ENCODE peak calls at places on chromosome 22, in five cellular contexts. I, H, R, E and P are unnamed samples.

GRCh38 chr22:21628386-21629261 is 1.2 kb downstream of the YDJC start:
- DNase-seq in I (no peak), H (no peak), R (no peak), E (no peak), P (peak; percentile 18)

GRCh38 chr22:22685586-22685985 is 41.2 kb downstream of the GGTLC2 start:
- DNase-seq in I (no peak), H (no peak), R (no peak), E (no peak), P (no peak)

GRCh38 chr22:43878079-43878795 is 13.6 kb downstream of the PNPLA5 start:
- DNase-seq in I (no peak), H (no peak), R (no peak), E (no peak), P (no peak)

GRCh38 chr22:26949193-26949592 is 291.8 kb downstream of the MIAT start:
- DNase-seq in I (no peak), H (no peak), R (no peak), E (peak; percentile 42), P (no peak)

GRCh38 chr22:36386900-36387663 is 685 bp downstream of the MYH9 start:
- DNase-seq in I (peak; percentile 49), H (no peak), R (no peak), E (peak; percentile 41), P (no peak)

GRCh38 chr22:29907753-29908515 is 25.0 kb downstream of the MTMR3 start:
- DNase-seq in I (no peak), H (no peak), R (peak; percentile 37), E (peak; percentile 96), P (peak; percentile 57)

GRCh38 chr22:32378703-32379272 is 21.1 kb downstream of the RFPL3 start:
- DNase-seq in I (no peak), H (no peak), R (no peak), E (peak; percentile 41), P (no peak)

GRCh38 chr22:17159504-17159951 is 451 bp upstream of the HDHD5 start:
- DNase-seq in I (no peak), H (peak; percentile 40), R (no peak), E (peak; percentile 55), P (peak; percentile 11)

GRCh38 chr22:20130739-20131592 is 638 bp upstream of the ZDHHC8 start:
- DNase-seq in I (peak; percentile 79), H (peak; percentile 76), R (no peak), E (peak; percentile 85), P (no peak)

GRCh38 chr22:46604306-46604690 is 15.9 kb upstream of the GRAMD4 start:
- DNase-seq in I (peak; percentile 28), H (no peak), R (no peak), E (peak; percentile 60), P (no peak)

GRCh38 chr22:40855104-40855959 is 1.1 kb downstream of the ST13 start:
- DNase-seq in I (no peak), H (no peak), R (no peak), E (peak; percentile 26), P (peak; percentile 3)

GRCh38 chr22:19519041-19519926 is 4.9 kb downstream of the CLDN5 start:
- DNase-seq in I (no peak), H (no peak), R (no peak), E (no peak), P (no peak)

GRCh38 chr22:30675436-30675835 is 7.8 kb upstream of the DUSP18 start:
- DNase-seq in I (no peak), H (no peak), R (no peak), E (no peak), P (no peak)

GRCh38 chr22:42292726-42293520 is 22.5 kb upstream of the TCF20 start:
- DNase-seq in I (no peak), H (no peak), R (peak; percentile 20), E (no peak), P (no peak)

GRCh38 chr22:43110927-43111623 is 525 bp downstream of the BIK start:
- DNase-seq in I (peak; percentile 42), H (peak; percentile 33), R (no peak), E (no peak), P (no peak)

GRCh38 chr22:50576806-50577696 is 1.2 kb downstream of the CPT1B start:
- DNase-seq in I (no peak), H (no peak), R (no peak), E (peak; percentile 12), P (no peak)

GRCh38 chr22:42720263-42721044 is at the start of gene A4GALT:
- DNase-seq in I (peak; percentile 6), H (no peak), R (no peak), E (peak; percentile 31), P (no peak)

GRCh38 chr22:45311033-45311531 is 1.3 kb downstream of the FAM118A start:
- DNase-seq in I (no peak), H (no peak), R (no peak), E (no peak), P (no peak)

GRCh38 chr22:19139974-19140373 is 4.5 kb downstream of the ESS2 start:
- DNase-seq in I (no peak), H (no peak), R (no peak), E (no peak), P (no peak)

GRCh38 chr22:42340150-42340549 is 69.7 kb upstream of the TCF20 start:
- DNase-seq in I (no peak), H (no peak), R (no peak), E (no peak), P (no peak)

GRCh38 chr22:36334838-36335603 is 52.7 kb downstream of the MYH9 start:
- DNase-seq in I (no peak), H (no peak), R (no peak), E (peak; percentile 92), P (no peak)

GRCh38 chr22:22810018-22810427 is 77.6 kb upstream of the IGLL5 start:
- DNase-seq in I (peak; percentile 82), H (peak; percentile 57), R (peak; percentile 9), E (peak; percentile 27), P (no peak)

GRCh38 chr22:30919973-30920372 is 48.6 kb downstream of the MORC2 start:
- DNase-seq in I (no peak), H (no peak), R (no peak), E (no peak), P (no peak)

GRCh38 chr22:28505416-28506156 is 174.1 kb downstream of the TTC28 start:
- DNase-seq in I (no peak), H (no peak), R (no peak), E (no peak), P (peak; percentile 26)

GRCh38 chr22:31612891-31613285 is 49.1 kb downstream of the PISD start:
- DNase-seq in I (no peak), H (no peak), R (no peak), E (no peak), P (no peak)

GRCh38 chr22:27349456-27349855 is 452.1 kb downstream of the MN1 start:
- DNase-seq in I (no peak), H (no peak), R (no peak), E (peak; percentile 41), P (no peak)

GRCh38 chr22:45096256-45096907 is 67.3 kb upstream of the NUP50 start:
- DNase-seq in I (peak; percentile 14), H (peak; percentile 10), R (peak; percentile 51), E (peak; percentile 73), P (peak; percentile 65)

GRCh38 chr22:33579448-33580093 is 340.7 kb downstream of the LARGE1 start:
- DNase-seq in I (no peak), H (no peak), R (peak; percentile 24), E (peak; percentile 58), P (no peak)

GRCh38 chr22:27627444-27627833 is 174.1 kb downstream of the MN1 start:
- DNase-seq in I (no peak), H (no peak), R (no peak), E (no peak), P (no peak)

GRCh38 chr22:19461506-19461905 is 14.0 kb upstream of the C22orf39 start:
- DNase-seq in I (no peak), H (no peak), R (no peak), E (no peak), P (no peak)

GRCh38 chr22:17436981-17437410 is 67.7 kb downstream of the CECR2 start:
- DNase-seq in I (no peak), H (no peak), R (no peak), E (no peak), P (no peak)

GRCh38 chr22:45516163-45516562 is 13.5 kb downstream of the FBLN1 start:
- DNase-seq in I (no peak), H (no peak), R (no peak), E (no peak), P (no peak)

GRCh38 chr22:45218974-45219373 is 21.7 kb downstream of the KIAA0930 start:
- DNase-seq in I (no peak), H (no peak), R (no peak), E (peak; percentile 23), P (no peak)

GRCh38 chr22:24305260-24305692 is 34.6 kb downstream of the SPECC1L start:
- DNase-seq in I (peak; percentile 46), H (no peak), R (no peak), E (peak; percentile 33), P (no peak)

GRCh38 chr22:26610072-26610958 is 7.5 kb downstream of the CRYBB1 start:
- DNase-seq in I (peak; percentile 20), H (no peak), R (no peak), E (peak; percentile 96), P (no peak)

GRCh38 chr22:36467946-36468345 is 13.5 kb downstream of the TXN2 start:
- DNase-seq in I (no peak), H (no peak), R (no peak), E (peak; percentile 97), P (no peak)

GRCh38 chr22:30020511-30020910 is 59.8 kb upstream of the HORMAD2 start:
- DNase-seq in I (no peak), H (no peak), R (no peak), E (no peak), P (no peak)